ENCODE peak calls at places on chromosomes 16 and 17, in eight cellular contexts. H, W, B, A, J, T, C and Y are unnamed samples.

GRCh38 chr17:75087558-75088453 is at the start of gene SLC16A5:
- DNase-seq in H (peak), W (peak), B (no peak), A (no peak), J (no peak), T (peak), C (no peak), Y (no peak)

GRCh38 chr16:22397459-22397858 is 23.0 kb upstream of the CDR2 start:
- DNase-seq in H (no peak), W (no peak), B (no peak), A (no peak), J (no peak), T (no peak), C (peak), Y (peak)

GRCh38 chr16:9389543-9390207 is 298.2 kb downstream of the HAPSTR1 start:
- DNase-seq in H (no peak), W (no peak), B (no peak), A (no peak), J (no peak), T (no peak), C (no peak), Y (no peak)

GRCh38 chr17:7629939-7630571 is at the start of gene SHBG:
- DNase-seq in H (no peak), W (no peak), B (no peak), A (no peak), J (no peak), T (no peak), C (no peak), Y (no peak)

GRCh38 chr17:48729335-48730239 is 1.0 kb upstream of the HOXB13 start:
- DNase-seq in H (no peak), W (no peak), B (peak), A (no peak), J (no peak), T (no peak), C (no peak), Y (no peak)

GRCh38 chr16:86480444-86480843 is 29.9 kb upstream of the FOXF1 start:
- DNase-seq in H (no peak), W (no peak), B (no peak), A (no peak), J (no peak), T (no peak), C (no peak), Y (no peak)

GRCh38 chr16:14378684-14379467 is 251.2 kb downstream of the PARN start:
- DNase-seq in H (no peak), W (no peak), B (no peak), A (no peak), J (no peak), T (no peak), C (no peak), Y (peak)

GRCh38 chr17:68593331-68593710 is 7.8 kb downstream of the FAM20A start:
- DNase-seq in H (no peak), W (no peak), B (no peak), A (no peak), J (no peak), T (no peak), C (no peak), Y (no peak)

GRCh38 chr17:77125432-77125901 is 15.3 kb upstream of the SEC14L1 start:
- DNase-seq in H (no peak), W (no peak), B (no peak), A (no peak), J (no peak), T (no peak), C (no peak), Y (peak)

GRCh38 chr17:45170976-45171337 is 9.3 kb downstream of the HEXIM2 start:
- DNase-seq in H (peak), W (no peak), B (no peak), A (no peak), J (no peak), T (no peak), C (no peak), Y (peak)

GRCh38 chr17:28282596-28282995 is 36.4 kb upstream of the TMEM97 start:
- DNase-seq in H (no peak), W (no peak), B (peak), A (no peak), J (no peak), T (no peak), C (peak), Y (peak)

GRCh38 chr16:70391881-70392481 is 45.3 kb downstream of the DDX19A start:
- DNase-seq in H (no peak), W (no peak), B (no peak), A (no peak), J (no peak), T (no peak), C (no peak), Y (peak)

GRCh38 chr17:79843917-79844815 is 4.9 kb upstream of the CBX4 start:
- DNase-seq in H (no peak), W (no peak), B (no peak), A (no peak), J (no peak), T (no peak), C (no peak), Y (peak)

GRCh38 chr17:67696853-67697505 is 20.8 kb upstream of the NOL11 start:
- DNase-seq in H (no peak), W (no peak), B (peak), A (no peak), J (no peak), T (no peak), C (no peak), Y (no peak)